ENCODE peak calls at places on chromosome 3, in six cellular contexts. D is left lobe of liver; A is gastrocnemius medialis; G is CD8-positive, alpha-beta T cell; Y is activated CD8-positive, alpha-beta T cell treated with anti-CD3 and anti-CD28 coated beads, Interleukin-2, amount 10 ng/mL, durations not matched to agents 7 days and 5 days; Q is IMR-90. K is an unnamed sample.

GRCh38 chr3:61847784-61848462 is 286.6 kb downstream of the PTPRG start:
- ATAC-seq in G (no peak), D (peak; percentile 93), Q (peak; percentile 37), A (peak; percentile 73), Y (no peak), K (peak; percentile 75)

GRCh38 chr3:177571271-177571972 is 374.1 kb upstream of the TBL1XR1 start:
- ATAC-seq in A (no peak), D (no peak), Y (no peak), Q (no peak), G (no peak), K (no peak)

GRCh38 chr3:25655659-25656058 is 9.0 kb downstream of the TOP2B start:
- ATAC-seq in A (no peak), G (peak; percentile 65), D (no peak), Y (peak; percentile 57), Q (no peak), K (no peak)

GRCh38 chr3:102374863-102375637 is 59.8 kb upstream of the ZPLD1 start:
- ATAC-seq in Q (no peak), D (no peak), G (no peak), Y (peak; percentile 39), A (no peak), K (no peak)

GRCh38 chr3:75296858-75297257 is 367.3 kb upstream of the FRG2C start:
- ATAC-seq in Y (no peak), Q (no peak), D (no peak), G (no peak), A (no peak), K (no peak)

GRCh38 chr3:51559266-51559907 is 20.9 kb downstream of the RAD54L2 start:
- ATAC-seq in Q (peak; percentile 87), G (no peak), D (peak; percentile 42), Y (no peak), A (no peak), K (peak; percentile 91)

GRCh38 chr3:128170866-128171516 is 17.7 kb downstream of the EEFSEC start:
- ATAC-seq in G (no peak), Y (no peak), Q (peak; percentile 93), A (peak; percentile 91), D (peak; percentile 84), K (peak; percentile 97)

GRCh38 chr3:193791041-193792032 is 198.3 kb downstream of the OPA1 start:
- ATAC-seq in A (no peak), D (no peak), G (no peak), Q (no peak), Y (no peak), K (no peak)

GRCh38 chr3:62100233-62100989 is 272.9 kb downstream of the FEZF2 start:
- ATAC-seq in D (no peak), Y (no peak), A (no peak), Q (no peak), G (no peak), K (no peak)

GRCh38 chr3:32113981-32114566 is 7.7 kb downstream of the GPD1L start:
- ATAC-seq in G (no peak), A (no peak), Y (no peak), Q (no peak), D (no peak), K (no peak)

GRCh38 chr3:57451150-57451846 is 92.8 kb downstream of the DNAH12 start:
- ATAC-seq in G (no peak), A (no peak), Q (no peak), Y (no peak), D (no peak), K (no peak)

GRCh38 chr3:13556214-13556613 is 7.3 kb downstream of the FBLN2 start:
- ATAC-seq in Q (no peak), G (no peak), D (no peak), A (no peak), Y (no peak), K (no peak)

GRCh38 chr3:17006143-17006839 is 121.5 kb downstream of the PLCL2 start:
- ATAC-seq in G (peak; percentile 55), Y (no peak), Q (no peak), A (no peak), D (no peak), K (no peak)

GRCh38 chr3:157785071-157785826 is 282.0 kb upstream of the VEPH1 start:
- ATAC-seq in G (no peak), Y (no peak), Q (peak; percentile 92), A (peak; percentile 77), D (no peak), K (peak; percentile 86)

GRCh38 chr3:183584246-183584913 is 28.9 kb upstream of the KLHL6 start:
- ATAC-seq in A (peak; percentile 73), D (peak; percentile 26), G (no peak), Q (peak; percentile 88), Y (no peak), K (peak; percentile 33)

GRCh38 chr3:178202199-178202598 is 334.0 kb upstream of the KCNMB2 start:
- ATAC-seq in G (no peak), D (peak; percentile 49), Q (no peak), Y (no peak), A (no peak), K (no peak)

GRCh38 chr3:52004158-52004787 is 8.6 kb upstream of the RPL29 start:
- ATAC-seq in Y (no peak), Q (peak; percentile 63), D (peak; percentile 15), G (no peak), A (peak; percentile 36), K (peak; percentile 53)

GRCh38 chr3:25723802-25724201 is 59.1 kb upstream of the TOP2B start:
- ATAC-seq in G (no peak), D (no peak), A (no peak), Q (no peak), Y (no peak), K (no peak)

GRCh38 chr3:171445805-171446204 is 14.4 kb downstream of the TNIK start:
- ATAC-seq in Q (no peak), D (no peak), G (no peak), A (no peak), Y (no peak), K (peak; percentile 59)

GRCh38 chr3:71850654-71851053 is 65.7 kb upstream of the PROK2 start:
- ATAC-seq in Q (no peak), Y (no peak), G (no peak), D (no peak), A (no peak), K (no peak)

GRCh38 chr3:196896229-196896628 is 28.5 kb downstream of the SENP5 start:
- ATAC-seq in G (no peak), D (no peak), Y (no peak), Q (no peak), A (no peak), K (no peak)

GRCh38 chr3:135229018-135229495 is 434.0 kb downstream of the EPHB1 start:
- ATAC-seq in G (no peak), A (peak; percentile 93), Y (no peak), D (peak; percentile 95), Q (no peak), K (no peak)

GRCh38 chr3:112375117-112375516 is 42.2 kb downstream of the CD200 start:
- ATAC-seq in A (no peak), D (no peak), Q (no peak), G (no peak), Y (no peak), K (no peak)

GRCh38 chr3:43388909-43389308 is 102.6 kb downstream of the SNRK start:
- ATAC-seq in Y (no peak), G (peak; percentile 7), Q (no peak), D (peak; percentile 18), A (peak; percentile 63), K (no peak)

GRCh38 chr3:9068044-9068443 is 104.8 kb upstream of the RAD18 start:
- ATAC-seq in D (no peak), Y (no peak), G (no peak), Q (no peak), A (no peak), K (no peak)

GRCh38 chr3:56094170-56094569 is 374.1 kb downstream of the ERC2 start:
- ATAC-seq in A (no peak), G (no peak), Q (no peak), D (no peak), Y (no peak), K (no peak)

GRCh38 chr3:195028877-195029606 is 241.9 kb downstream of the XXYLT1 start:
- ATAC-seq in Q (no peak), D (no peak), Y (no peak), A (no peak), G (no peak), K (no peak)

GRCh38 chr3:17726313-17726712 is 16.1 kb downstream of the TBC1D5 start:
- ATAC-seq in Y (no peak), A (no peak), G (no peak), D (no peak), Q (no peak), K (no peak)

GRCh38 chr3:36318584-36319200 is 61.6 kb upstream of the STAC start:
- ATAC-seq in A (peak; percentile 77), Y (no peak), G (no peak), D (peak; percentile 41), Q (no peak), K (no peak)

GRCh38 chr3:31370093-31370666 is 162.5 kb upstream of the STT3B start:
- ATAC-seq in G (no peak), Y (no peak), Q (peak; percentile 62), A (no peak), D (no peak), K (no peak)

GRCh38 chr3:114333180-114333922 is 39.5 kb downstream of the TIGIT start:
- ATAC-seq in D (no peak), Y (peak; percentile 5), G (no peak), Q (no peak), A (no peak), K (no peak)